ENCODE peak calls at places on chromosomes 1 and 21, in eight cellular contexts. K is NCI-H524, R is activated T-cell treated with anti-CD3 and anti-CD28 coated beads for 24 hours, E is iPS-NIHi11, J is heart left ventricle, S is lung, D is neural crest cell, C is OCI-LY7. I is an unnamed sample.

GRCh38 chr1:50329332-50329932 is 93.8 kb downstream of the DMRTA2 start:
- DNase-seq in S (no peak), C (no peak), D (no peak), R (no peak), J (no peak), K (no peak), E (peak; percentile 33), I (no peak)

GRCh38 chr1:2459757-2460156 is 16.3 kb upstream of the PLCH2 start:
- DNase-seq in R (no peak), D (no peak), J (peak; percentile 54), E (no peak), C (no peak), K (no peak), S (no peak), I (no peak)

GRCh38 chr1:99424087-99424486 is 159.8 kb downstream of the PLPPR4 start:
- DNase-seq in D (no peak), J (no peak), C (no peak), E (no peak), K (no peak), S (no peak), R (no peak), I (no peak)

GRCh38 chr1:44500181-44501021 is 95.3 kb downstream of the RNF220 start:
- DNase-seq in D (peak; percentile 51), K (peak; percentile 66), E (peak; percentile 84), J (peak; percentile 16), R (no peak), S (no peak), C (no peak), I (no peak)

GRCh38 chr21:32143222-32143939 is 135.5 kb downstream of the MIS18A start:
- DNase-seq in R (no peak), K (no peak), C (no peak), E (no peak), S (no peak), J (no peak), D (no peak), I (no peak)

GRCh38 chr1:111491070-111491469 is 12.4 kb downstream of the ADORA3 start:
- DNase-seq in C (no peak), J (no peak), K (no peak), E (no peak), S (no peak), R (no peak), D (no peak), I (no peak)

GRCh38 chr1:153612755-153613331 is at the start of gene S100A16:
- DNase-seq in K (no peak), C (no peak), S (peak; percentile 84), D (no peak), J (peak; percentile 75), E (peak; percentile 86), R (no peak), I (peak; percentile 73)

GRCh38 chr1:159009704-159010361 is at the start of gene IFI16:
- DNase-seq in E (peak; percentile 14), K (no peak), D (no peak), S (peak; percentile 56), C (peak; percentile 80), J (peak; percentile 73), R (peak; percentile 68), I (peak; percentile 64)

GRCh38 chr1:36542962-36543515 is 60.3 kb upstream of the CSF3R start:
- DNase-seq in D (no peak), S (no peak), J (no peak), K (peak; percentile 39), C (peak; percentile 29), R (no peak), E (peak; percentile 61), I (no peak)

GRCh38 chr1:24910751-24911650 is 19.1 kb downstream of the RUNX3 start:
- DNase-seq in D (no peak), E (no peak), S (no peak), J (no peak), C (no peak), R (peak; percentile 66), K (no peak), I (no peak)

GRCh38 chr1:222073307-222073995 is 331.6 kb upstream of the DUSP10 start:
- DNase-seq in S (no peak), J (no peak), C (no peak), D (no peak), K (no peak), R (no peak), E (no peak), I (no peak)

GRCh38 chr21:38948377-38948776 is 142.6 kb downstream of the ETS2 start:
- DNase-seq in J (no peak), S (no peak), C (no peak), R (no peak), D (no peak), E (no peak), K (no peak), I (no peak)

GRCh38 chr1:68213843-68214242 is 18.5 kb downstream of the WLS start:
- DNase-seq in K (no peak), D (no peak), S (peak; percentile 59), J (peak; percentile 68), E (no peak), C (no peak), R (no peak), I (peak; percentile 57)